ENCODE peak calls at places on chromosome 5, in six cellular contexts. D is HL-60, H is kidney tubule cell, S is astrocyte of the hippocampus, N is NCI-H2171 treated with DMSO at 0.1 percent for 48 hours, E is mammary epithelial cell. Y is an unnamed sample.

GRCh38 chr5:1161832-1162229 is 39.6 kb upstream of the SLC6A19 start:
- DNase-seq in D (no peak), S (peak; percentile 71), E (peak; percentile 79), H (peak; percentile 51), N (no peak), Y (no peak)

GRCh38 chr5:53416144-53416730 is 64.2 kb upstream of the FST start:
- DNase-seq in D (no peak), H (no peak), N (peak; percentile 6), S (no peak), E (peak; percentile 60), Y (no peak)

GRCh38 chr5:27511061-27511460 is 472.7 kb upstream of the CDH9 start:
- DNase-seq in S (no peak), H (peak; percentile 5), E (no peak), N (no peak), D (no peak), Y (no peak)

GRCh38 chr5:113757508-113757907 is 244.0 kb downstream of the YTHDC2 start:
- DNase-seq in S (no peak), H (no peak), E (no peak), D (no peak), N (no peak), Y (no peak)

GRCh38 chr5:65760504-65761275 is 38.7 kb downstream of the NLN start:
- DNase-seq in H (peak; percentile 23), E (peak; percentile 43), S (peak; percentile 82), D (no peak), N (no peak), Y (peak; percentile 52)

GRCh38 chr5:90221947-90222346 is 187.6 kb downstream of the CETN3 start:
- DNase-seq in D (no peak), E (peak; percentile 29), N (no peak), S (peak; percentile 47), H (peak; percentile 52), Y (no peak)

GRCh38 chr5:169688106-169688505 is 51.0 kb downstream of the DOCK2 start:
- DNase-seq in N (no peak), E (no peak), H (no peak), D (no peak), S (no peak), Y (no peak)

GRCh38 chr5:108078882-108079281 is 303.0 kb downstream of the FBXL17 start:
- DNase-seq in S (no peak), D (no peak), H (no peak), E (no peak), N (no peak), Y (no peak)

GRCh38 chr5:40431734-40432133 is 248.0 kb upstream of the PTGER4 start:
- DNase-seq in H (no peak), S (no peak), N (no peak), E (no peak), D (no peak), Y (no peak)

GRCh38 chr5:109917154-109917546 is 227.4 kb downstream of the MAN2A1 start:
- DNase-seq in E (no peak), N (no peak), D (no peak), H (no peak), S (no peak), Y (no peak)

GRCh38 chr5:1748271-1748670 is 51.4 kb downstream of the MRPL36 start:
- DNase-seq in S (no peak), H (no peak), N (no peak), D (no peak), E (no peak), Y (no peak)

GRCh38 chr5:124544366-124545055 is 201.9 kb downstream of the ZNF608 start:
- DNase-seq in D (no peak), S (peak; percentile 67), H (peak; percentile 91), N (no peak), E (peak; percentile 33), Y (no peak)

GRCh38 chr5:2201011-2201410 is 318.3 kb upstream of the IRX4 start:
- DNase-seq in H (no peak), N (no peak), S (no peak), D (no peak), E (no peak), Y (no peak)

GRCh38 chr5:64516216-64516615 is 10.4 kb downstream of the RGS7BP start:
- DNase-seq in N (no peak), D (no peak), S (no peak), E (no peak), H (no peak), Y (no peak)

GRCh38 chr5:112779531-112779930 is 41.8 kb downstream of the APC start:
- DNase-seq in H (no peak), D (peak; percentile 8), S (no peak), N (no peak), E (peak; percentile 75), Y (peak; percentile 71)

GRCh38 chr5:95238560-95239325 is 46.2 kb downstream of the MCTP1 start:
- DNase-seq in E (peak; percentile 7), S (peak; percentile 73), D (no peak), H (peak; percentile 11), N (no peak), Y (no peak)

GRCh38 chr5:67021522-67022316 is 174.9 kb downstream of the CD180 start:
- DNase-seq in S (no peak), E (peak; percentile 58), N (no peak), H (no peak), D (no peak), Y (no peak)

GRCh38 chr5:160423025-160423554 is 1.4 kb downstream of the PTTG1 start:
- DNase-seq in E (peak; percentile 83), S (no peak), H (peak; percentile 39), N (peak; percentile 75), D (no peak), Y (no peak)

GRCh38 chr5:133052317-133053175 is 733 bp downstream of the HSPA4 start:
- DNase-seq in E (peak; percentile 65), D (peak; percentile 31), N (no peak), S (peak; percentile 75), H (peak; percentile 67), Y (no peak)

GRCh38 chr5:179668404-179668803 is 12.4 kb downstream of the CBY3 start:
- DNase-seq in D (peak; percentile 45), N (no peak), E (peak; percentile 30), S (peak; percentile 46), H (peak; percentile 41), Y (no peak)

GRCh38 chr5:31963358-31963757 is 210.8 kb downstream of the GOLPH3 start:
- DNase-seq in D (no peak), S (peak; percentile 37), H (no peak), E (no peak), N (no peak), Y (no peak)

GRCh38 chr5:117131048-117131679 is 556.5 kb upstream of the SEMA6A start:
- DNase-seq in E (peak; percentile 61), D (no peak), H (no peak), N (peak; percentile 91), S (no peak), Y (no peak)

Y was measured in AG09309.